ENCODE peak calls at places on chromosomes 13 and 19, in six cellular contexts. W is central memory CD4-positive, alpha-beta T cell; L is T-cell; V is hepatocyte; C is NCI-H748 treated with DMSO at 0.1 percent for 48 hours; Y is activated T-cell treated with anti-CD3 and anti-CD28 coated beads for 1 hour. O is an unnamed sample.
A peak's percentile ranks its signal among the peaks of the same experiment; 100 is the strongest.

GRCh38 chr13:28658539-28658795 is 463 bp upstream of the POMP start:
- DNase-seq in C (peak; percentile 63), L (no peak), W (no peak), Y (no peak), V (peak; percentile 6), O (no peak)

GRCh38 chr13:110371550-110372465 is 64.7 kb downstream of the COL4A2 start:
- DNase-seq in Y (no peak), V (no peak), W (no peak), L (no peak), C (no peak), O (no peak)

GRCh38 chr19:29804493-29804892 is 7.3 kb upstream of the CCNE1 start:
- DNase-seq in W (no peak), L (no peak), C (no peak), Y (no peak), V (no peak), O (no peak)

GRCh38 chr19:47107953-47108746 is 5.4 kb downstream of the ZC3H4 start:
- DNase-seq in Y (no peak), W (no peak), V (no peak), L (no peak), C (no peak), O (no peak)

GRCh38 chr19:42284641-42285341 is 15.7 kb downstream of the CIC start:
- DNase-seq in L (no peak), W (peak; percentile 26), Y (no peak), V (peak; percentile 30), C (peak; percentile 50), O (no peak)

GRCh38 chr13:97395437-97396136 is 38.4 kb upstream of the RAP2A start:
- DNase-seq in V (no peak), C (no peak), Y (no peak), L (no peak), W (no peak), O (no peak)

GRCh38 chr19:3309724-3310123 is 56.7 kb upstream of the NFIC start:
- DNase-seq in W (no peak), L (no peak), V (no peak), C (no peak), Y (no peak), O (no peak)

GRCh38 chr13:80361883-80362327 is 21.0 kb upstream of the SPRY2 start:
- DNase-seq in V (peak; percentile 23), W (no peak), C (no peak), L (no peak), Y (no peak), O (no peak)

GRCh38 chr19:3687774-3688706 is 12.2 kb downstream of the PIP5K1C start:
- DNase-seq in L (peak; percentile 44), Y (peak; percentile 35), C (no peak), V (peak; percentile 58), W (peak; percentile 24), O (peak; percentile 42)

GRCh38 chr19:55041627-55042343 is 3.7 kb upstream of the GP6 start:
- DNase-seq in L (peak; percentile 16), Y (no peak), V (no peak), W (peak; percentile 18), C (no peak), O (no peak)

GRCh38 chr13:44093607-44094583 is 214.2 kb downstream of the LACC1 start:
- DNase-seq in Y (no peak), W (no peak), L (no peak), C (peak; percentile 7), V (peak; percentile 64), O (no peak)

GRCh38 chr19:50332264-50333038 is 3.3 kb upstream of the KCNC3 start:
- DNase-seq in L (no peak), Y (no peak), C (no peak), V (peak; percentile 64), W (no peak), O (no peak)

GRCh38 chr19:5667751-5668271 is 12.5 kb downstream of the MICOS13 start:
- DNase-seq in L (no peak), C (no peak), Y (no peak), W (no peak), V (peak; percentile 44), O (no peak)

GRCh38 chr19:29896790-29897189 is 45.2 kb upstream of the URI1 start:
- DNase-seq in V (no peak), W (no peak), L (no peak), Y (no peak), C (no peak), O (no peak)

GRCh38 chr19:11339254-11340098 is at the start of gene RAB3D:
- DNase-seq in W (peak; percentile 41), C (peak; percentile 70), Y (peak; percentile 72), V (peak; percentile 97), L (peak; percentile 61), O (peak; percentile 66)

GRCh38 chr19:12778020-12778904 is 2.9 kb upstream of the HOOK2 start:
- DNase-seq in L (peak; percentile 41), V (peak; percentile 83), Y (no peak), W (peak; percentile 38), C (no peak), O (peak; percentile 26)

GRCh38 chr13:100439247-100439955 is 149.2 kb downstream of the GGACT start:
- DNase-seq in L (no peak), V (no peak), W (no peak), C (peak; percentile 68), Y (no peak), O (no peak)

GRCh38 chr13:73521291-73521626 is 462.5 kb downstream of the KLF5 start:
- DNase-seq in V (no peak), L (peak; percentile 12), C (no peak), Y (peak; percentile 1), W (peak; percentile 25), O (no peak)